ENCODE peak calls at places on chromosomes 16 and 17, in eight cellular contexts. X is prostate gland, C is AG04450, K is tibial artery, L is mammary epithelial cell, G is foreskin fibroblast, B is HFF-Myc, S is GM12878. U is an unnamed sample.

GRCh38 chr17:36524428-36524876 is 10.2 kb downstream of the MYO19 start:
- DNase-seq in K (no peak), G (peak), X (no peak), S (no peak), B (no peak), L (peak), C (no peak), U (no peak)

GRCh38 chr16:57643902-57644301 is 15.5 kb downstream of the ADGRG1 start:
- DNase-seq in X (no peak), G (no peak), L (no peak), C (no peak), B (no peak), S (no peak), K (no peak), U (no peak)

GRCh38 chr17:55273579-55274370 is 9.0 kb downstream of the HLF start:
- DNase-seq in X (peak), G (peak), B (no peak), S (no peak), C (no peak), L (peak), K (peak), U (no peak)

GRCh38 chr17:76498886-76499667 is 2.1 kb downstream of the RHBDF2 start:
- DNase-seq in X (no peak), G (no peak), B (no peak), L (peak), K (no peak), C (no peak), S (peak), U (no peak)

GRCh38 chr17:42120161-42121065 is 754 bp downstream of the KAT2A start:
- DNase-seq in C (no peak), G (peak), S (no peak), B (no peak), X (no peak), L (no peak), K (no peak), U (no peak)

GRCh38 chr16:88651276-88651988 is 579 bp upstream of the CYBA start:
- DNase-seq in G (peak), B (no peak), X (no peak), K (no peak), L (no peak), S (peak), C (no peak), U (no peak)

GRCh38 chr16:85195884-85196816 is 83.9 kb upstream of the CIBAR2 start:
- DNase-seq in L (no peak), B (no peak), X (peak), G (peak), S (no peak), C (no peak), K (no peak), U (no peak)

GRCh38 chr17:21689604-21690003 is 2.7 kb upstream of the KCNJ18 start:
- DNase-seq in L (peak), C (peak), K (peak), G (peak), B (no peak), S (no peak), X (no peak), U (no peak)

GRCh38 chr17:39663688-39664580 is 1.2 kb upstream of the TCAP start:
- DNase-seq in B (no peak), G (peak), S (no peak), C (no peak), L (no peak), X (no peak), K (no peak), U (no peak)

GRCh38 chr16:29877266-29877961 is 14.4 kb upstream of the CDIPT start:
- DNase-seq in C (no peak), B (no peak), K (no peak), L (peak), S (peak), G (peak), X (no peak), U (no peak)

GRCh38 chr16:79645701-79646100 is 45.2 kb upstream of the MAF start:
- DNase-seq in K (no peak), B (no peak), S (no peak), L (no peak), X (no peak), C (no peak), G (no peak), U (no peak)

GRCh38 chr17:81433656-81434055 is 38.4 kb downstream of the BAHCC1 start:
- DNase-seq in X (no peak), S (no peak), L (no peak), B (no peak), C (no peak), K (no peak), G (no peak), U (no peak)

GRCh38 chr17:5344914-5345313 is 62.8 kb downstream of the RABEP1 start:
- DNase-seq in B (no peak), K (no peak), G (no peak), C (no peak), X (no peak), L (no peak), S (no peak), U (no peak)

GRCh38 chr17:81456798-81457197 is 55.8 kb downstream of the ACTG1 start:
- DNase-seq in L (no peak), X (no peak), K (no peak), B (no peak), S (no peak), G (no peak), C (no peak), U (no peak)

GRCh38 chr17:77130521-77130920 is 10.2 kb upstream of the SEC14L1 start:
- DNase-seq in L (no peak), K (no peak), C (no peak), G (no peak), B (no peak), X (no peak), S (no peak), U (no peak)

GRCh38 chr17:596763-597644 is 117.6 kb downstream of the VPS53 start:
- DNase-seq in L (peak), X (no peak), S (no peak), C (no peak), G (peak), K (no peak), B (no peak), U (no peak)

GRCh38 chr16:50301626-50302471 is 35.5 kb downstream of the ADCY7 start:
- DNase-seq in K (peak), B (no peak), X (no peak), L (peak), S (no peak), C (no peak), G (peak), U (no peak)

GRCh38 chr17:59711936-59712335 is 4.5 kb downstream of the VMP1 start:
- DNase-seq in K (no peak), S (no peak), C (no peak), B (no peak), X (no peak), G (no peak), L (no peak), U (no peak)

DNA sequence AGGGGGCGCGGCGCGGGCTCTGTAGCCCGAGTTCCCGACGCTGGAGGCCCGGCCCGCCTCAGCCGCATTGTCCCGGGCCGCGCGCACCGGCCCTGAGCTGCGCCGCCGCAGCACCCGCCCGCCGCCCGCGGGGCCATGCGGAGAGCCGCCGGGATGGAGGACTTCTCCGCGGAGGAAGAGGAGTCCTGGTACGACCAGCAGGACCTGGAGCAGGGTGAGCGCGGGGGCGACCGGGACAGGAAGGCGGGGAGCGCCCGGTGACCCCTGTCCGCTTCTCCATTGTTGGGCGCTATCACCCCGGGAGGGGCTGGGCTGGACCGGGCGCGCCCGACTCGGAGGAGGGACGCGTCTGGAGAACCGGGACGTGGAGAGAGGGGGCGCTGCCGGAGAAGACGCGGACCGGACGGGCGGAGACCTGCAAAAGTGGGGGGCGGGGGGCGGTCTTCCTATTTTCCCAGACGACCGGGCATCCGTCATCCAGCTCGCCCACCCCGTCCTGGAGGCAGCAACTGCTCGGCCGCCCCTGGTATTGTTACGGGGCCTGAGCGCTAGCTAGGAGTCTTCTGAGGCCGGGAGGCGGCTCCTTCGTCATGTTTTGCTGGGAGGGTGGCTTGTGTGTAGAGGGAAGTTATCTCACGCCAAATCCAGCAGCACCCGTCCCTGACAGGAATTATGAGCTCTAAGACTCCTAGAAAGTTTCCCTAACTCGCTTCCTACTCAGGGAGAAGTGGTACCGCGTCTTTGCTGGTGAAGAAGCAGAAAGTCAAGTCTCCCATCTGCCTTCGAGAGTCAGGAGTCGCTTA is 678 bp downstream of the CDR2L start:
- DNase-seq in B (no peak), X (peak), C (peak), L (peak), G (peak), S (no peak), K (peak), U (peak)
- TF ChIP-seq CTCF in B (no peak), X (peak), C (peak), L (no peak), G (peak), S (no peak), K (no peak), U (no peak)

DNA sequence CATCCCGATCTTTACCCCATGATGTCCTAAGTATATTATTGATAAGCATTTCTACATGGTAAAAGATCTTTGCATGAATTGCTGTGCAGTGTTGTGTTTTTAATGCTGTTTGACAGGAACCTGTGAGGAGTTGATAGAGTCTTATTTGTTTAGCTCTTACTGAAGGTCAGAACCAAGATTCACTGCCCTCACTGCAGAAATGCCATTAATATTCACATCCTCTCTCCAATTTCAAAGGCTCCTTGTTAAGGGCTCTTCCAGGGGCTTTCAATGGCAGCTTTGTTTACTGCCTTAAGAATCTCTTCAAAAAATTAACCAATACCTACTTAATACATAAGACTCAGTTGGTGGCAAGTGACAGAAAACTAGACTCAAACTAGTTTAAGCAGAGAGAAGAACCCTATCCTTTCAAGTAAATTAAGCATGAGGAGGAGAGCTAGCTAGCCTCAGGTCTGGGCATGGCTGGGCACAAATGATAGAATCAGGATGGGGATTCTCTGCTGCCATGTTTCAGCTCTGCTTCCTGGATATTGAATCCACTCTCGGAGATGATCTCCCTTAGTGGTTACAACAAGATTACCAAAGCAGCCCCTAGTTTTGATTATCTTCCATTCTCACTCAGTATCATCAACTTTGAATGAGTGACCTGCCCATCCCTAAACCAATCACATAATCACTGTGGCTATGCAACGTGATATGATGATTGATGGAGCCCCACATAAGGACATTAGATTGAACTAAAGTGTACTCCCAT is 311.8 kb downstream of the CDH11 start:
- DNase-seq in C (no peak), X (no peak), G (no peak), L (no peak), K (no peak), S (no peak), B (no peak), U (no peak)
- TF ChIP-seq CTCF in C (no peak), X (no peak), G (no peak), L (no peak), K (no peak), S (no peak), B (no peak), U (no peak)

GRCh38 chr17:45262516-45263476 is 902 bp upstream of the SPATA32 start:
- DNase-seq in B (no peak), S (no peak), C (no peak), X (peak), G (peak), L (no peak), K (no peak), U (no peak)
- TF ChIP-seq CTCF in B (no peak), S (no peak), C (peak), X (peak), G (peak), L (no peak), K (no peak), U (no peak)

GRCh38 chr17:29682054-29682453 is 59.3 kb upstream of the CORO6 start:
- DNase-seq in G (no peak), S (no peak), B (no peak), K (no peak), L (no peak), X (no peak), C (no peak), U (no peak)
- TF ChIP-seq CTCF in G (no peak), S (peak), B (no peak), K (no peak), L (no peak), X (no peak), C (peak), U (no peak)